ENCODE peak calls at places on chromosomes 16 and 17, in nine cellular contexts. O is mammary epithelial cell; D is neural crest cell; A is cardiac fibroblast; G is EL; M is amniotic stem cell; K is stimulated activated CD8-positive, alpha-beta memory T cell treated with anti-CD3 and anti-CD28 coated beads, Interleukin-7, amount 100 ng/mL, for 1 hour; Z is activated naive CD8-positive, alpha-beta T cell treated with anti-CD3 and anti-CD28 coated beads, Interleukin-2, amount 50 U/mL, for 24 hours; T is H54. N is an unnamed sample.
A peak's percentile ranks its signal among the peaks of the same experiment; 100 is the strongest.

GRCh38 chr17:30323895-30324319 is 9.9 kb downstream of the TMIGD1 start:
- DNase-seq in O (peak; percentile 61), D (no peak), A (peak; percentile 76), G (peak; percentile 64), M (no peak), K (no peak), Z (peak; percentile 27), T (no peak), N (no peak)

GRCh38 chr17:76726766-76727718 is at the start of gene METTL23:
- DNase-seq in O (peak; percentile 60), D (peak; percentile 61), A (peak; percentile 85), G (peak; percentile 82), M (no peak), K (peak; percentile 61), Z (peak; percentile 86), T (no peak), N (peak; percentile 88)

GRCh38 chr17:82883461-82884031 is 43.7 kb upstream of the ZNF750 start:
- DNase-seq in O (no peak), D (no peak), A (no peak), G (no peak), M (no peak), K (no peak), Z (no peak), T (no peak), N (no peak)

GRCh38 chr16:2386990-2387389 is 42.3 kb upstream of the CCNF start:
- DNase-seq in O (no peak), D (no peak), A (no peak), G (no peak), M (no peak), K (no peak), Z (no peak), T (no peak), N (no peak)

GRCh38 chr17:78789149-78789662 is 7.1 kb upstream of the CYTH1 start:
- DNase-seq in O (no peak), D (no peak), A (peak; percentile 24), G (no peak), M (no peak), K (no peak), Z (no peak), T (no peak), N (no peak)

GRCh38 chr17:1485748-1486376 is 6.6 kb downstream of the MYO1C start:
- DNase-seq in O (peak; percentile 26), D (no peak), A (peak; percentile 71), G (peak; percentile 73), M (peak; percentile 14), K (peak; percentile 39), Z (peak; percentile 72), T (peak; percentile 77), N (peak; percentile 83)

GRCh38 chr17:54900457-54901229 is at the start of gene TOM1L1:
- DNase-seq in O (peak; percentile 78), D (peak; percentile 61), A (peak; percentile 63), G (peak; percentile 80), M (peak; percentile 52), K (no peak), Z (peak; percentile 20), T (peak; percentile 91), N (peak; percentile 60)

GRCh38 chr16:67277999-67278772 is 1.1 kb upstream of the PLEKHG4 start:
- DNase-seq in O (peak; percentile 51), D (no peak), A (peak; percentile 76), G (peak; percentile 87), M (peak; percentile 64), K (no peak), Z (peak; percentile 19), T (peak; percentile 81), N (peak; percentile 41)

GRCh38 chr16:23692190-23692837 is 13.6 kb downstream of the PLK1 start:
- DNase-seq in O (no peak), D (no peak), A (no peak), G (no peak), M (no peak), K (no peak), Z (no peak), T (no peak), N (no peak)

GRCh38 chr17:8608001-8608400 is 22.5 kb downstream of the MYH10 start:
- DNase-seq in O (no peak), D (no peak), A (no peak), G (peak; percentile 39), M (no peak), K (no peak), Z (no peak), T (no peak), N (no peak)

GRCh38 chr17:21282231-21282630 is 2.3 kb upstream of the MAP2K3 start:
- DNase-seq in O (peak; percentile 92), D (no peak), A (peak; percentile 95), G (peak; percentile 99), M (peak; percentile 97), K (no peak), Z (no peak), T (peak; percentile 90), N (peak; percentile 74)

GRCh38 chr17:37179893-37180292 is 195.9 kb upstream of the C17orf78 start:
- DNase-seq in O (peak; percentile 61), D (no peak), A (peak; percentile 53), G (peak; percentile 79), M (no peak), K (no peak), Z (no peak), T (peak; percentile 15), N (no peak)

GRCh38 chr16:85514601-85515318 is 98.4 kb upstream of the GSE1 start:
- DNase-seq in O (peak; percentile 85), D (no peak), A (peak; percentile 93), G (peak; percentile 98), M (peak; percentile 67), K (no peak), Z (no peak), T (peak; percentile 97), N (peak; percentile 70)

GRCh38 chr16:31461201-31461920 is 2.1 kb downstream of the ARMC5 start:
- DNase-seq in O (no peak), D (no peak), A (no peak), G (no peak), M (no peak), K (no peak), Z (no peak), T (no peak), N (peak; percentile 39)

GRCh38 chr16:23863511-23864422 is 28.0 kb downstream of the PRKCB start:
- DNase-seq in O (no peak), D (no peak), A (no peak), G (no peak), M (no peak), K (no peak), Z (peak; percentile 33), T (no peak), N (no peak)

GRCh38 chr16:11004957-11005610 is 60.7 kb downstream of the CLEC16A start:
- DNase-seq in O (peak; percentile 75), D (no peak), A (no peak), G (peak; percentile 77), M (peak; percentile 32), K (no peak), Z (no peak), T (peak; percentile 28), N (no peak)

GRCh38 chr16:79299154-79299799 is 301.3 kb downstream of the MAF start:
- DNase-seq in O (no peak), D (peak; percentile 20), A (no peak), G (no peak), M (no peak), K (no peak), Z (no peak), T (no peak), N (no peak)

GRCh38 chr17:53971361-53971760 is 148.6 kb downstream of the KIF2B start:
- DNase-seq in O (no peak), D (no peak), A (no peak), G (no peak), M (no peak), K (no peak), Z (no peak), T (no peak), N (no peak)

GRCh38 chr17:68085751-68086445 is 50.4 kb downstream of the KPNA2 start:
- DNase-seq in O (no peak), D (no peak), A (no peak), G (peak; percentile 21), M (no peak), K (no peak), Z (no peak), T (no peak), N (no peak)

GRCh38 chr16:78995441-78995840 is 605.1 kb downstream of the MAF start:
- DNase-seq in O (no peak), D (no peak), A (no peak), G (no peak), M (no peak), K (no peak), Z (no peak), T (no peak), N (no peak)

GRCh38 chr17:10752696-10753095 is 22.9 kb upstream of the TMEM220 start:
- DNase-seq in O (no peak), D (no peak), A (no peak), G (no peak), M (no peak), K (no peak), Z (no peak), T (no peak), N (no peak)

GRCh38 chr17:65677932-65678331 is 116.5 kb upstream of the AXIN2 start:
- DNase-seq in O (no peak), D (no peak), A (no peak), G (peak; percentile 64), M (no peak), K (no peak), Z (no peak), T (peak; percentile 38), N (no peak)

GRCh38 chr16:82034981-82035612 is at the start of gene HSD17B2:
- DNase-seq in O (peak; percentile 52), D (no peak), A (no peak), G (peak; percentile 19), M (no peak), K (no peak), Z (no peak), T (no peak), N (no peak)

GRCh38 chr17:15185625-15185991 is 79.5 kb downstream of the PMP22 start:
- DNase-seq in O (peak; percentile 5), D (no peak), A (peak; percentile 77), G (peak; percentile 43), M (peak; percentile 30), K (no peak), Z (no peak), T (no peak), N (no peak)

GRCh38 chr16:88333645-88334516 is 48.9 kb upstream of the ZNF469 start:
- DNase-seq in O (no peak), D (no peak), A (no peak), G (no peak), M (no peak), K (no peak), Z (no peak), T (no peak), N (no peak)

GRCh38 chr17:49511810-49512209 is 16.7 kb downstream of the NGFR start:
- DNase-seq in O (no peak), D (no peak), A (no peak), G (no peak), M (no peak), K (no peak), Z (no peak), T (no peak), N (no peak)

GRCh38 chr17:31528291-31528874 is 136.9 kb downstream of the RAB11FIP4 start:
- DNase-seq in O (no peak), D (no peak), A (no peak), G (no peak), M (no peak), K (no peak), Z (no peak), T (no peak), N (no peak)

GRCh38 chr17:9408381-9408780 is 167.2 kb downstream of the STX8 start:
- DNase-seq in O (peak; percentile 65), D (no peak), A (no peak), G (peak; percentile 22), M (no peak), K (no peak), Z (no peak), T (no peak), N (no peak)

GRCh38 chr16:78237346-78237745 is 137.9 kb downstream of the WWOX start:
- DNase-seq in O (peak; percentile 30), D (no peak), A (no peak), G (no peak), M (no peak), K (no peak), Z (no peak), T (no peak), N (no peak)

GRCh38 chr17:77420804-77421634 is 280.2 kb downstream of the SEC14L1 start:
- DNase-seq in O (peak; percentile 74), D (no peak), A (peak; percentile 82), G (peak; percentile 90), M (no peak), K (no peak), Z (peak; percentile 51), T (peak; percentile 40), N (peak; percentile 18)

GRCh38 chr16:66273644-66274334 is 92.7 kb upstream of the CDH5 start:
- DNase-seq in O (peak; percentile 36), D (no peak), A (peak; percentile 50), G (peak; percentile 44), M (no peak), K (no peak), Z (no peak), T (no peak), N (no peak)

N was measured in psoas muscle.